ENCODE peak calls at places on chromosome X, in nine cellular contexts. K is body of pancreas, U is Peyer's patch, F is endothelial cell of umbilical vein, E is spleen, W is Caco-2, Y is HCT116, P is hepatocyte, I is GM23338. G is an unnamed sample. For H3K4me1, the result is how much of the 10 kb centered on the place peaks cover.

GRCh38 chrX:118807151-118808017 is 16.2 kb upstream of the ZCCHC12 start:
- DNase-seq in F (peak), E (peak), P (peak), I (peak), K (peak), U (no peak), Y (peak), W (peak), G (peak)

GRCh38 chrX:153671589-153672530 is 1.8 kb downstream of the PNCK start:
- DNase-seq in U (no peak), F (no peak), E (peak), I (no peak), W (no peak), K (no peak), Y (no peak), P (no peak), G (no peak)

GRCh38 chrX:7788334-7788733 is 54.6 kb upstream of the VCX start:
- DNase-seq in P (no peak), K (no peak), W (no peak), E (no peak), I (no peak), F (no peak), Y (no peak), U (no peak), G (no peak)

GRCh38 chrX:123184199-123184857 is at the start of gene GRIA3:
- DNase-seq in E (no peak), K (no peak), P (no peak), U (no peak), Y (no peak), F (no peak), W (no peak), I (peak), G (no peak)

GRCh38 chrX:71536285-71536684 is 3.4 kb downstream of the OGT start:
- DNase-seq in W (no peak), I (no peak), U (no peak), E (no peak), K (no peak), F (no peak), P (no peak), Y (no peak), G (no peak)

GRCh38 chrX:10496345-10496965 is 123.9 kb downstream of the MID1 start:
- DNase-seq in W (no peak), P (no peak), F (peak), E (no peak), K (no peak), U (no peak), I (no peak), Y (no peak), G (no peak)

GRCh38 chrX:17082831-17083230 is 136.4 kb downstream of the REPS2 start:
- DNase-seq in I (peak), E (no peak), P (peak), Y (peak), U (no peak), F (peak), W (no peak), K (no peak), G (no peak)

GRCh38 chrX:1308476-1308875 is 28.1 kb upstream of the IL3RA start:
- DNase-seq in U (no peak), Y (no peak), E (no peak), F (no peak), K (no peak), W (no peak), P (no peak), I (no peak), G (no peak)

GRCh38 chrX:10021461-10022272 is 54.5 kb downstream of the CLDN34 start:
- DNase-seq in E (no peak), F (peak), U (no peak), P (no peak), K (no peak), W (no peak), Y (no peak), I (no peak), G (no peak)

GRCh38 chrX:48833531-48834138 is 1.8 kb downstream of the PCSK1N start:
- DNase-seq in U (no peak), F (no peak), E (no peak), P (no peak), Y (no peak), I (no peak), W (no peak), K (no peak), G (no peak)

GRCh38 chrX:133543654-133544053 is 128.4 kb upstream of the GPC4 start:
- DNase-seq in E (no peak), W (no peak), Y (no peak), P (no peak), F (no peak), U (no peak), K (no peak), I (no peak), G (no peak)

GRCh38 chrX:66988331-66988730 is 349.5 kb upstream of the EDA2R start:
- DNase-seq in I (no peak), F (no peak), U (no peak), W (no peak), E (no peak), P (no peak), Y (no peak), K (no peak), G (no peak)

GRCh38 chrX:82813671-82814078 is 694.4 kb upstream of the POU3F4 start:
- DNase-seq in F (peak), I (no peak), Y (peak), E (no peak), P (peak), U (no peak), K (no peak), W (peak), G (no peak)

GRCh38 chrX:74525116-74525515 is 89.3 kb downstream of the RLIM start:
- DNase-seq in W (no peak), I (no peak), K (no peak), U (no peak), P (no peak), F (no peak), E (no peak), Y (no peak), G (no peak)

GRCh38 chrX:30521440-30522182 is 56.0 kb downstream of the TASL start:
- DNase-seq in F (no peak), Y (no peak), U (no peak), W (no peak), I (no peak), P (no peak), K (no peak), E (no peak), G (no peak)

GRCh38 chrX:132294776-132295495 is 75.7 kb upstream of the RAP2C start:
- DNase-seq in K (no peak), E (no peak), I (no peak), Y (no peak), P (no peak), F (no peak), W (no peak), U (no peak), G (no peak)

GRCh38 chrX:66021407-66021757 is 18.5 kb downstream of the VSIG4 start:
- DNase-seq in Y (no peak), P (no peak), E (no peak), I (no peak), U (no peak), K (no peak), F (no peak), W (no peak), G (no peak)

GRCh38 chrX:22053486-22053885 is 21.4 kb downstream of the PHEX start:
- DNase-seq in P (no peak), I (no peak), U (no peak), E (no peak), K (no peak), W (no peak), F (no peak), Y (no peak), G (no peak)

GRCh38 chrX:100648601-100649417 is 4.8 kb downstream of the SRPX2 start:
- DNase-seq in W (peak), E (no peak), K (no peak), U (no peak), I (peak), Y (no peak), F (peak), P (peak), G (peak)

GRCh38 chrX:40055495-40055894 is 42.3 kb downstream of the BCOR start:
- DNase-seq in F (no peak), P (no peak), E (no peak), K (no peak), I (no peak), W (no peak), Y (no peak), U (no peak), G (no peak)

DNA sequence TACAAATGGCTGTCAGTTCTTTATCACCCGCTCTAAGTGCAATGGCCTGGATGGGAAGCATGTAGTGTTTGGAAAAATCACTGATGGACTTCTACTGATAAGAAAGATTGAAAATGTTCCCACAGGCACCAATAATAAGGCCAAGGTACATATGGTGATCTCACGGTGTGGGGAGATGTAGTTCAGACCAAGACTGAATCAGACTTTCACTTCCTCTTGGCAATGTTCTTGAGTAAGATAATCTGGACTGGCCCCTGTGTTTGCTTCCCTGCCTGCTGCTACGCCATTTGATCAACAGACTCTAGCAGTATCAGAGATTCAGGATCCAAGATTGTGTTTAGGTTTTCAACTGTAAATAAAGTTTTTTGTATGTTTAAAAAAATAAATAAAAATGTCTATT is 682.2 kb upstream of the AMOT start:
- DNase-seq in E (no peak), U (no peak), I (no peak), P (peak), F (peak), Y (no peak), K (peak), W (no peak), G (no peak)
- H3K4me1 ChIP-seq in E (under half), U (under half), I (under half), P (under half), F (under half), Y (under half), K (under half), W (under half), G (under half)

GRCh38 chrX:96764864-96765263 is 80.2 kb downstream of the DIAPH2 start:
- DNase-seq in F (no peak), P (no peak), E (no peak), K (no peak), I (no peak), W (no peak), U (no peak), Y (no peak), G (no peak)

GRCh38 chrX:96771500-96771899 is 86.9 kb downstream of the DIAPH2 start:
- DNase-seq in U (no peak), W (no peak), I (no peak), K (no peak), P (no peak), E (no peak), F (peak), Y (no peak), G (no peak)

GRCh38 chrX:96774116-96774515 is 89.5 kb downstream of the DIAPH2 start:
- DNase-seq in U (no peak), I (no peak), W (no peak), K (no peak), Y (no peak), E (no peak), F (no peak), P (no peak), G (no peak)

GRCh38 chrX:96770315-96770714 is 85.7 kb downstream of the DIAPH2 start:
- DNase-seq in K (no peak), E (no peak), I (peak), Y (no peak), W (no peak), P (peak), U (no peak), F (peak), G (no peak)
- TF ChIP-seq CTCF in K (peak), E (no peak), I (peak), Y (peak), W (peak), P (peak), U (peak), F (no peak), G (peak)

DNA sequence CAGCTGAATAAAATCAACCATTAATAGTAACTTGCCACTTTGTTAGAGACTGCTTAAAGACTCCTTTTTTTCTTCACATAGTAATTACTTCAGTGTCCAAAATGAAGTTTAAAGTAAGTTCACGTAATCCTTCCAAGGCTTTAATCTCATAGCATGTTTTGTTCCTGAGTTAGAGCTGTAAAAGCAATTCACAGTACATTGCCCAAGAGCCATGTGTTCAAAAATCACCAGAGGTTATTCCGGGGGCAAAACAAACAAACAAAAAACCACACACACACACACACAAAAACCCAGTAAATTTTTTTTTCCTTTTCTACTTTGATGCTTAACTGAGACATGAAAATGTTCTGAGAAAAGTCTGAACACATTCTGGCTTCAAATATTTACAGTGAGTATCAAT is 6.1 kb downstream of the GPR82 start:
- DNase-seq in Y (no peak), P (no peak), E (no peak), K (no peak), W (no peak), I (no peak), F (no peak), U (no peak), G (no peak)
- H3K4me1 ChIP-seq in Y (under half), P (under half), E (under half), K (under half), W (under half), I (under half), F (under half), U (under half), G (under half)

GRCh38 chrX:151852294-151852693 is 60.4 kb upstream of the MAGEA4 start:
- DNase-seq in K (no peak), I (no peak), P (no peak), Y (no peak), F (no peak), W (no peak), E (no peak), U (no peak), G (no peak)
- TF ChIP-seq CTCF in K (no peak), I (no peak), P (no peak), Y (no peak), F (no peak), W (no peak), E (no peak), U (no peak), G (no peak)

GRCh38 chrX:134624046-134624430 is 34.2 kb downstream of the PLAC1 start:
- DNase-seq in I (no peak), F (no peak), K (no peak), Y (no peak), U (no peak), W (no peak), P (no peak), E (no peak), G (no peak)

GRCh38 chrX:134622813-134623185 is 35.5 kb downstream of the PLAC1 start:
- DNase-seq in W (no peak), U (no peak), K (no peak), E (no peak), Y (no peak), F (no peak), I (no peak), P (no peak), G (no peak)

GRCh38 chrX:134625315-134625718 is 33.0 kb downstream of the PLAC1 start:
- DNase-seq in E (no peak), K (no peak), W (no peak), U (no peak), Y (no peak), P (no peak), F (peak), I (no peak), G (no peak)

GRCh38 chrX:134622056-134622812 is 36.0 kb downstream of the PLAC1 start:
- DNase-seq in P (peak), U (no peak), I (peak), F (peak), K (no peak), E (no peak), Y (peak), W (no peak), G (no peak)

DNA sequence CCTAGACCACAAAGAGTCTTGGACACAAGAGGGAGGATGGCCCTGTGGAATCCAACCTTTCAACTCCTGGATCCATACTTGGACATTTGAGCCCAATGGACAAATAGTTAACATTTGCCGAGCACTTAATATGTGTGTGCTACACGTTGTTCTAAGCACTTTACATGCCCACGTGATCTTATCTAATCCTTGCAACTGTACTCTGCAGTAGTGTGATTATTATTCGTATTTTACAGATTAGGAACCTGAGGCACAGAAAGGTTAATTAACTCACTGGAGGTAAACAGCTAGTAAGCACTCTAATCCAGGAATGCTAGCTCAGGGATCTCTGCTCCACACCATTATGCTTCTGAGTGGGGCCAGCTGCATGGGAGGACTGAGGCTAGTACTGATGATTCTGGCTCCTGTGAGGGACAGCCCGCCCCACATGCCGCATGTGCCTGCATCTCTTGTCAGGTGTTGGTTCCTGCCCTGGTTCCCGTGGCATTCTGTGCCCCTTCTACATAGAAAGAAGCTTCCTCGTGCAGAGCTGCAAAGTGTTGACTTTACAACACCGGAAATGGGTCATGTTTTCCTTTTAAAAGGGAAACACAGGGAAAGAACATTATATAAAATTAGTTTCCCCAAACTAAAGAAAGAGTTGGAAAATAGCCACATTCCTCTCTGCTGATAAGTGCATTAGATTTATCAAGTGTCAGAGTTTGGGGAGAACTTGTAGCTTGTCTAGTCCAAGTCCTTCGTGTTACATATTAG is 34.8 kb downstream of the PLAC1 start:
- DNase-seq in W (no peak), I (no peak), E (no peak), P (no peak), F (peak), Y (no peak), U (no peak), K (no peak), G (no peak)
- H3K4me1 ChIP-seq in W (under half), I (under half), E (under half), P (under half), F (under half), Y (under half), U (under half), K (under half), G (under half)